ENCODE peak calls at places on chromosomes 12 and 14, in seven cellular contexts. D is mesendoderm, W is H1, Q is neuronal stem cell, Y is IMR-90, V is mesenchymal stem cell, A is trophoblast cell. H is an unnamed sample.

GRCh38 chr12:95810411-95810810 is 19.8 kb upstream of the NTN4 start:
- DNase-seq in Y (no peak), D (no peak), A (no peak), Q (no peak), V (no peak), W (no peak), H (no peak)

GRCh38 chr12:50634379-50634778 is 129.5 kb upstream of the ATF1 start:
- DNase-seq in A (no peak), W (no peak), Y (no peak), Q (no peak), D (no peak), V (no peak), H (no peak)

GRCh38 chr14:64702493-64703392 is 1.5 kb upstream of the PLEKHG3 start:
- DNase-seq in D (peak), Y (no peak), Q (no peak), A (peak), W (peak), V (no peak), H (peak)

GRCh38 chr12:100794441-100795192 is at the start of gene ANO4:
- DNase-seq in Q (no peak), V (peak), Y (peak), W (peak), D (peak), A (no peak), H (peak)

GRCh38 chr12:124954771-124955170 is 34.2 kb downstream of the DHX37 start:
- DNase-seq in Q (no peak), Y (no peak), W (no peak), A (peak), V (no peak), D (no peak), H (no peak)

GRCh38 chr14:95078841-95079240 is 78.5 kb downstream of the DICER1 start:
- DNase-seq in A (no peak), W (peak), Q (no peak), V (no peak), Y (no peak), D (no peak), H (peak)

GRCh38 chr12:92065018-92065499 is 80.6 kb downstream of the BTG1 start:
- DNase-seq in W (no peak), Q (no peak), D (no peak), Y (peak), V (peak), A (peak), H (no peak)

GRCh38 chr12:19431407-19432308 is 7.6 kb upstream of the AEBP2 start:
- DNase-seq in Q (no peak), A (peak), V (peak), Y (peak), D (peak), W (no peak), H (peak)

GRCh38 chr12:26428420-26428819 is 233.0 kb downstream of the SSPN start:
- DNase-seq in V (no peak), A (no peak), W (no peak), Y (peak), D (no peak), Q (no peak), H (no peak)

GRCh38 chr14:63730659-63731058 is 2.8 kb upstream of the SGPP1 start:
- DNase-seq in D (no peak), W (no peak), A (no peak), V (no peak), Q (no peak), Y (no peak), H (no peak)

GRCh38 chr12:80195143-80195726 is 95.9 kb downstream of the OTOGL start:
- DNase-seq in D (peak), A (peak), Y (peak), V (peak), W (no peak), Q (peak), H (peak)

GRCh38 chr14:98840076-98840475 is 431.9 kb downstream of the BCL11B start:
- DNase-seq in Y (no peak), D (peak), A (no peak), V (no peak), W (no peak), Q (no peak), H (peak)

GRCh38 chr12:108672054-108672453 is 38.4 kb upstream of the SELPLG start:
- DNase-seq in D (no peak), Y (no peak), W (no peak), V (no peak), Q (no peak), A (no peak), H (no peak)

GRCh38 chr14:94028450-94028826 is 2.3 kb downstream of the OTUB2 start:
- DNase-seq in A (no peak), D (no peak), Y (peak), V (peak), W (no peak), Q (no peak), H (no peak)

GRCh38 chr12:81077686-81078441 is at the start of gene ACSS3:
- DNase-seq in V (peak), Y (no peak), D (peak), Q (peak), W (peak), A (no peak), H (peak)

GRCh38 chr14:95597784-95598204 is 62.9 kb downstream of the GLRX5 start:
- DNase-seq in V (no peak), W (peak), Q (peak), A (no peak), Y (peak), D (peak), H (peak)

GRCh38 chr14:101230851-101231550 is 327.5 kb upstream of the RTL1 start:
- DNase-seq in Q (no peak), W (no peak), V (no peak), A (no peak), Y (no peak), D (no peak), H (peak)

GRCh38 chr12:15446798-15447197 is 124.5 kb downstream of the PTPRO start:
- DNase-seq in D (no peak), V (no peak), W (no peak), A (no peak), Y (no peak), Q (no peak), H (no peak)

GRCh38 chr12:90008277-90008676 is 299.6 kb upstream of the ATP2B1 start:
- DNase-seq in Y (no peak), D (no peak), A (no peak), W (no peak), V (peak), Q (no peak), H (no peak)

GRCh38 chr14:59336078-59336477 is 129.1 kb downstream of the GPR135 start:
- DNase-seq in A (no peak), Y (no peak), W (no peak), V (peak), Q (no peak), D (no peak), H (no peak)

GRCh38 chr12:56029166-56029519 is 8.3 kb downstream of the IKZF4 start:
- DNase-seq in D (no peak), Y (peak), Q (no peak), A (no peak), V (no peak), W (no peak), H (no peak)

GRCh38 chr12:69676257-69677012 is 22.7 kb downstream of the BEST3 start:
- DNase-seq in Q (no peak), D (no peak), Y (peak), A (no peak), V (no peak), W (no peak), H (no peak)

GRCh38 chr12:93895096-93895460 is 217.9 kb downstream of the CRADD start:
- DNase-seq in Y (peak), V (no peak), D (peak), A (no peak), W (peak), Q (no peak), H (no peak)

GRCh38 chr12:119664642-119665041 is 3.3 kb upstream of the PRKAB1 start:
- DNase-seq in Y (no peak), Q (no peak), D (no peak), W (no peak), V (no peak), A (no peak), H (no peak)

GRCh38 chr14:80658733-80659132 is 282.8 kb downstream of the CEP128 start:
- DNase-seq in W (no peak), D (no peak), A (no peak), Q (no peak), Y (no peak), V (no peak), H (no peak)

GRCh38 chr12:68743416-68743815 is 2.6 kb upstream of the SLC35E3 start:
- DNase-seq in Y (no peak), A (no peak), V (no peak), Q (no peak), D (no peak), W (no peak), H (no peak)

GRCh38 chr12:103312742-103313354 is 182.9 kb downstream of the C12orf42 start:
- DNase-seq in D (no peak), V (no peak), W (no peak), Y (no peak), A (no peak), Q (no peak), H (no peak)
- H2AK5ac ChIP-seq in D (no peak), V (no peak), W (no peak), Y (no peak), A (no peak), Q (no peak), H (no peak)

GRCh38 chr12:75699251-75699650 is 187.8 kb upstream of the KRR1 start:
- DNase-seq in A (no peak), D (no peak), Y (no peak), Q (no peak), W (no peak), V (no peak), H (no peak)

GRCh38 chr12:75699728-75700496 is 188.5 kb upstream of the KRR1 start:
- DNase-seq in Y (peak), D (peak), A (no peak), W (no peak), V (no peak), Q (no peak), H (no peak)

GRCh38 chr12:75694891-75695290 is 183.5 kb upstream of the KRR1 start:
- DNase-seq in W (no peak), V (no peak), A (no peak), Y (peak), Q (no peak), D (no peak), H (no peak)

GRCh38 chr12:75701859-75702258 is 190.4 kb upstream of the KRR1 start:
- DNase-seq in A (no peak), Q (no peak), W (no peak), V (no peak), D (no peak), Y (no peak), H (no peak)

GRCh38 chr12:75698052-75698451 is 186.6 kb upstream of the KRR1 start:
- DNase-seq in Y (no peak), D (no peak), V (no peak), A (peak), W (no peak), Q (no peak), H (no peak)
- H2AK5ac ChIP-seq in Y (peak), D (no peak), V (no peak), A (no peak), W (no peak), Q (no peak), H (no peak)

DNA sequence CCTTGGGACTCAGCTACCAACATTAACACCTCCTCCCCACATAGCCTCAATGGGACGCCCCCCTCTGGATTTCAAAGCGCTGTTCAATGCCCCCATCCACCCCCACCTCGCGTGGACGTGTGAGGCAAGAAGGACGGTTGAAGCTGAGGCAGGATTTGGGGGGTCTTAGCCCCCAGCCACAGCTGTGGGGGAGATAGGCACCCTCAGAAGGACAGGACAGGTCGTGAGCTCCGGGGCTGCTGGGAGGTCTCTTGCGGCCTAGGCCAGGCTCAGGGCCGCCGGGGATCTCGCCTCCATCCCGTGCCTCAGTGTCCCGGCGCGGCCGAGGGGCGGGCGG is 8.3 kb upstream of the SP7 start:
- DNase-seq in Y (no peak), Q (no peak), D (no peak), W (peak), V (no peak), A (no peak), H (no peak)
- H2AK5ac ChIP-seq in Y (peak), Q (no peak), D (no peak), W (no peak), V (peak), A (no peak), H (no peak)

GRCh38 chr14:23359167-23359626 is 5.8 kb downstream of the EFS start:
- DNase-seq in Q (no peak), V (no peak), Y (no peak), A (no peak), W (no peak), D (no peak), H (peak)
- H2AK5ac ChIP-seq in Q (no peak), V (no peak), Y (no peak), A (no peak), W (no peak), D (no peak), H (no peak)

GRCh38 chr12:59844775-59845174 is 248.9 kb downstream of the SLC16A7 start:
- DNase-seq in A (no peak), D (no peak), Y (no peak), Q (no peak), W (no peak), V (no peak), H (no peak)
- H2AK5ac ChIP-seq in A (no peak), D (no peak), Y (no peak), Q (no peak), W (no peak), V (no peak), H (no peak)